ENCODE peak calls at places on chromosomes 2 and 18, in seven cellular contexts. S, H, V, Y, Z, G and I are unnamed samples.
A peak's percentile ranks its signal among the peaks of the same experiment; 100 is the strongest.

GRCh38 chr18:47832348-47832747 is 98.1 kb downstream of the SMAD2 start:
- DNase-seq in Z (no peak), S (no peak), Y (no peak), V (no peak), H (no peak), G (no peak), I (no peak)

GRCh38 chr2:43202289-43202688 is 24.1 kb downstream of the ZFP36L2 start:
- DNase-seq in S (no peak), G (no peak), Z (no peak), Y (no peak), H (no peak), V (no peak), I (no peak)

GRCh38 chr2:170291474-170291873 is 113.5 kb downstream of the MYO3B start:
- DNase-seq in Z (no peak), V (no peak), Y (no peak), H (no peak), G (no peak), S (no peak), I (no peak)

GRCh38 chr2:121130301-121130850 is 154.6 kb downstream of the TFCP2L1 start:
- DNase-seq in S (no peak), V (no peak), Z (no peak), H (no peak), Y (no peak), G (no peak), I (no peak)

GRCh38 chr18:76450912-76451421 is 44.1 kb downstream of the ZNF516 start:
- DNase-seq in Z (no peak), G (peak; percentile 52), Y (no peak), S (no peak), H (peak; percentile 37), V (no peak), I (no peak)

GRCh38 chr2:168802825-168803726 is 639 bp downstream of the NOSTRIN start:
- DNase-seq in V (no peak), Z (no peak), S (no peak), Y (peak; percentile 48), G (no peak), H (no peak), I (no peak)

GRCh38 chr2:43519711-43520221 is 76.1 kb downstream of the THADA start:
- DNase-seq in H (no peak), G (no peak), S (no peak), Y (no peak), Z (no peak), V (no peak), I (no peak)

GRCh38 chr2:16416651-16417050 is 249.0 kb downstream of the CYRIA start:
- DNase-seq in G (no peak), V (no peak), Z (no peak), H (no peak), Y (no peak), S (no peak), I (no peak)

GRCh38 chr2:133495226-133495625 is 73.0 kb downstream of the NCKAP5 start:
- DNase-seq in S (no peak), Y (no peak), V (no peak), Z (no peak), H (no peak), G (no peak), I (no peak)

GRCh38 chr2:182784777-182785176 is 68.7 kb downstream of the DNAJC10 start:
- DNase-seq in G (no peak), S (peak; percentile 28), V (peak; percentile 52), H (no peak), Y (peak; percentile 20), Z (no peak), I (peak; percentile 29)

GRCh38 chr2:13714466-13714865 is 918.1 kb upstream of the LRATD1 start:
- DNase-seq in H (no peak), V (no peak), S (no peak), G (no peak), Y (no peak), Z (no peak), I (no peak)

GRCh38 chr2:9219027-9219445 is 12.4 kb downstream of the ASAP2 start:
- DNase-seq in G (no peak), V (no peak), Z (no peak), Y (no peak), S (no peak), H (no peak), I (no peak)

GRCh38 chr18:46632401-46633089 is 24.5 kb downstream of the LOXHD1 start:
- DNase-seq in V (no peak), Z (no peak), Y (no peak), G (peak; percentile 23), H (no peak), S (peak; percentile 53), I (no peak)

GRCh38 chr2:154375625-154376020 is 322.9 kb upstream of the KCNJ3 start:
- DNase-seq in V (peak; percentile 54), G (no peak), S (peak; percentile 56), Z (no peak), Y (no peak), H (no peak), I (peak; percentile 25)

GRCh38 chr18:55047546-55047945 is 88.3 kb upstream of the CCDC68 start:
- DNase-seq in V (no peak), H (no peak), Y (no peak), G (no peak), Z (no peak), S (no peak), I (no peak)

GRCh38 chr2:71419145-71419544 is 34.2 kb upstream of the DYSF start:
- DNase-seq in Y (peak; percentile 9), G (no peak), Z (no peak), H (no peak), V (no peak), S (no peak), I (no peak)

GRCh38 chr2:15649556-15650255 is 58.0 kb downstream of the DDX1 start:
- DNase-seq in G (peak; percentile 38), Y (no peak), H (no peak), V (no peak), Z (no peak), S (no peak), I (no peak)

GRCh38 chr2:233997726-233998125 is 52.8 kb upstream of the SPP2 start:
- DNase-seq in V (no peak), H (no peak), G (peak; percentile 28), Y (no peak), S (no peak), Z (no peak), I (no peak)

DNA sequence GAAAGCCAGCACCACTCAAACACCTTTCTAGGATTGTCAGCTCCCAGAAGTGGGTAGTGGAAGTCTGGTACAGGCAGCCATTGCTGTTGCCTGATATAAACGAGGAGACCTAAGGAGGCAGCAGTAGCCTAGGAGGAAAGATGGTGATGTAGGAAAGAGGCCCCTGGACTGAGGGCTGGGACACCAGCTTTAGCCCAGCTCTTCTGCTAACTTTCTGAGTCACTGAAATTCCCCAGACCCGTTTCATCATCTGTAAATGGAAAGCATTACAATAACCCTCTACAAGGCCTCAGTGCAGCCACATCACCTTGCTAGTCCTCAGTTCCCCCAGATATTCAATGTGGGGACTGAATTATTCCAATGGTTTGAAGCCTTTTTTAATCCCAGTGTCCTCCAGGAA is 336.5 kb downstream of the TNS1 start:
- DNase-seq in V (no peak), H (no peak), S (no peak), Z (no peak), Y (no peak), G (no peak), I (no peak)
- TF ChIP-seq SP1 in V (no peak), H (no peak), S (no peak), Z (no peak), Y (no peak), G (no peak), I (no peak)

GRCh38 chr2:46029332-46029811 is 267.8 kb upstream of the EPAS1 start:
- DNase-seq in Y (no peak), G (no peak), H (no peak), Z (no peak), V (peak; percentile 46), S (no peak), I (no peak)
- TF ChIP-seq SP1 in Y (no peak), G (no peak), H (no peak), Z (no peak), V (no peak), S (no peak), I (no peak)

DNA sequence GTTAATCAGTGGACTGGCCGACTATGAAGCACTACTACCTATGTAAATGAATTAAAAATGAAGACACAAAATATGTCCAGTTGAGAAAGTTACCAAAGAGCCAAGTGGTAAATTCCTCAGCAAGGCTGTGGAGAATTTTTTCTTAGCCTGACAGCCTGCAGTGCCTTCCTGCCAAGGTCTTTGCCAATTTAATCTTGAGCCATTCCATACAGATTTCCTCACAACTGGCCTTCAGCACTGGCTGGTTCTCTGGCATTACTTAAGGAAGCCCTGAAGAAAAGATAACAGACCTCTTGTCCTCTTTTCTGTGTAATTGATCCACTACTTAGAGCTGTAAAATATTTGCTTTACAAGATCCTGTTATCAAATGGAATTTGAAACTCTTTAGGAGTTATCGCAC is 334.2 kb upstream of the LRRTM1 start:
- DNase-seq in H (no peak), Z (no peak), Y (no peak), V (no peak), G (no peak), S (no peak), I (no peak)
- TF ChIP-seq SP1 in H (no peak), Z (no peak), Y (no peak), V (no peak), G (no peak), S (no peak), I (no peak)

GRCh38 chr18:79540914-79541301 is 138.7 kb upstream of the CTDP1 start:
- DNase-seq in S (no peak), Z (no peak), G (no peak), V (no peak), Y (no peak), H (no peak), I (no peak)
- TF ChIP-seq SP1 in S (no peak), Z (no peak), G (no peak), V (no peak), Y (no peak), H (no peak), I (no peak)